ENCODE peak calls at places on chromosomes 16 and 17, in eight cellular contexts. One of them, this sample, is unnamed.

GRCh38 chr17:76709077-76709950 is 1.5 kb downstream of the MXRA7 start:
- DNase-seq in kidney glomerular epithelial cell: peak; percentile 93
- DNase-seq in hypothalamus: no peak
- DNase-seq in GM13977: no peak
- DNase-seq in HT1080: peak; percentile 98
- DNase-seq in central memory CD4-positive, alpha-beta T cell: no peak
- DNase-seq in psoas muscle: peak; percentile 92
- DNase-seq in AG09309: peak; percentile 96
- DNase-seq in this sample: peak; percentile 100

GRCh38 chr17:81291662-81292061 is 3.4 kb downstream of the SLC38A10 start:
- DNase-seq in psoas muscle: peak; percentile 86
- DNase-seq in GM13977: peak; percentile 87
- DNase-seq in kidney glomerular epithelial cell: peak; percentile 26
- DNase-seq in hypothalamus: peak; percentile 4
- DNase-seq in central memory CD4-positive, alpha-beta T cell: peak; percentile 69
- DNase-seq in HT1080: peak; percentile 41
- DNase-seq in AG09309: no peak
- DNase-seq in this sample: peak; percentile 56

GRCh38 chr17:40819528-40820125 is 2.8 kb downstream of the KRT10 start:
- DNase-seq in kidney glomerular epithelial cell: no peak
- DNase-seq in AG09309: no peak
- DNase-seq in HT1080: no peak
- DNase-seq in hypothalamus: no peak
- DNase-seq in central memory CD4-positive, alpha-beta T cell: no peak
- DNase-seq in psoas muscle: no peak
- DNase-seq in GM13977: no peak
- DNase-seq in this sample: peak; percentile 28

GRCh38 chr17:14156689-14157088 is 80.0 kb downstream of the CDRT15 start:
- DNase-seq in GM13977: no peak
- DNase-seq in central memory CD4-positive, alpha-beta T cell: no peak
- DNase-seq in kidney glomerular epithelial cell: no peak
- DNase-seq in psoas muscle: no peak
- DNase-seq in HT1080: no peak
- DNase-seq in AG09309: peak; percentile 82
- DNase-seq in hypothalamus: no peak
- DNase-seq in this sample: peak; percentile 63

GRCh38 chr16:11685844-11686618 is 17.8 kb downstream of the SNN start:
- DNase-seq in hypothalamus: no peak
- DNase-seq in AG09309: no peak
- DNase-seq in psoas muscle: no peak
- DNase-seq in GM13977: no peak
- DNase-seq in HT1080: no peak
- DNase-seq in central memory CD4-positive, alpha-beta T cell: no peak
- DNase-seq in kidney glomerular epithelial cell: no peak
- DNase-seq in this sample: peak; percentile 61

GRCh38 chr17:27630607-27631408 is at the start of gene LGALS9:
- DNase-seq in HT1080: peak; percentile 32
- DNase-seq in psoas muscle: no peak
- DNase-seq in AG09309: no peak
- DNase-seq in central memory CD4-positive, alpha-beta T cell: peak; percentile 46
- DNase-seq in hypothalamus: no peak
- DNase-seq in GM13977: peak; percentile 67
- DNase-seq in kidney glomerular epithelial cell: no peak
- DNase-seq in this sample: peak; percentile 66

GRCh38 chr17:20092973-20093626 is 83.9 kb downstream of the SPECC1 start:
- DNase-seq in hypothalamus: no peak
- DNase-seq in GM13977: no peak
- DNase-seq in kidney glomerular epithelial cell: no peak
- DNase-seq in psoas muscle: no peak
- DNase-seq in AG09309: no peak
- DNase-seq in HT1080: no peak
- DNase-seq in central memory CD4-positive, alpha-beta T cell: no peak
- DNase-seq in this sample: no peak

GRCh38 chr16:22694887-22695382 is 119.0 kb upstream of the HS3ST2 start:
- DNase-seq in GM13977: no peak
- DNase-seq in hypothalamus: no peak
- DNase-seq in kidney glomerular epithelial cell: no peak
- DNase-seq in central memory CD4-positive, alpha-beta T cell: no peak
- DNase-seq in AG09309: peak; percentile 52
- DNase-seq in HT1080: peak; percentile 71
- DNase-seq in psoas muscle: no peak
- DNase-seq in this sample: peak; percentile 98